ENCODE peak calls at places on chromosomes 3 and 15, in six cellular contexts. X, T, G, B, F and N are unnamed samples.

GRCh38 chr15:43325039-43325438 is 5.3 kb downstream of the LCMT2 start:
- DNase-seq in X (no peak), T (no peak), G (no peak), B (no peak), F (no peak), N (no peak)

GRCh38 chr3:42226470-42227425 is 39.2 kb downstream of the CCK start:
- DNase-seq in X (no peak), T (no peak), G (no peak), B (peak; percentile 41), F (no peak), N (no peak)

GRCh38 chr3:16253601-16254000 is 11.1 kb downstream of the DPH3 start:
- DNase-seq in X (no peak), T (no peak), G (no peak), B (peak; percentile 73), F (no peak), N (no peak)

GRCh38 chr3:105801397-105801796 is 67.4 kb downstream of the CBLB start:
- DNase-seq in X (no peak), T (no peak), G (no peak), B (no peak), F (no peak), N (no peak)

GRCh38 chr15:39127151-39127815 is 453.6 kb upstream of the THBS1 start:
- DNase-seq in X (no peak), T (no peak), G (peak; percentile 32), B (peak; percentile 31), F (no peak), N (no peak)

GRCh38 chr15:67882487-67883227 is 42.8 kb upstream of the RNU6-1 start:
- DNase-seq in X (no peak), T (peak; percentile 82), G (no peak), B (peak; percentile 44), F (no peak), N (peak; percentile 79)

GRCh38 chr15:41772720-41773331 is 1.5 kb upstream of the MAPKBP1 start:
- DNase-seq in X (peak; percentile 28), T (no peak), G (peak; percentile 79), B (peak; percentile 73), F (peak; percentile 74), N (peak; percentile 91)

GRCh38 chr3:99895106-99895705 is 77.5 kb downstream of the CMSS1 start:
- DNase-seq in X (no peak), T (no peak), G (no peak), B (peak; percentile 40), F (no peak), N (no peak)

GRCh38 chr3:38634133-38634532 is 15.4 kb downstream of the SCN5A start:
- DNase-seq in X (no peak), T (no peak), G (peak; percentile 88), B (peak; percentile 37), F (no peak), N (no peak)

GRCh38 chr15:57947781-57948180 is 117.7 kb downstream of the ALDH1A2 start:
- DNase-seq in X (no peak), T (no peak), G (no peak), B (no peak), F (no peak), N (no peak)

GRCh38 chr3:5442106-5442785 is 254.7 kb downstream of the EDEM1 start:
- DNase-seq in X (no peak), T (no peak), G (peak; percentile 33), B (peak; percentile 1), F (no peak), N (no peak)

GRCh38 chr3:171393032-171393744 is 67.0 kb downstream of the TNIK start:
- DNase-seq in X (peak; percentile 57), T (no peak), G (no peak), B (peak; percentile 67), F (no peak), N (no peak)

GRCh38 chr3:31392568-31392967 is 140.2 kb upstream of the STT3B start:
- DNase-seq in X (no peak), T (no peak), G (no peak), B (no peak), F (no peak), N (no peak)

GRCh38 chr3:11071096-11071755 is 78.7 kb downstream of the SLC6A1 start:
- DNase-seq in X (no peak), T (no peak), G (no peak), B (no peak), F (no peak), N (no peak)

GRCh38 chr3:53258600-53259426 is 3.0 kb upstream of the TKT start:
- DNase-seq in X (peak; percentile 86), T (no peak), G (no peak), B (no peak), F (no peak), N (no peak)

GRCh38 chr15:101122266-101122665 is 129.6 kb downstream of the CHSY1 start:
- DNase-seq in X (no peak), T (no peak), G (no peak), B (no peak), F (no peak), N (no peak)

GRCh38 chr3:175075269-175075668 is 216.1 kb downstream of the NAALADL2 start:
- DNase-seq in X (no peak), T (no peak), G (no peak), B (peak; percentile 43), F (no peak), N (no peak)

GRCh38 chr15:98776607-98777281 is 128.4 kb downstream of the IGF1R start:
- DNase-seq in X (no peak), T (peak; percentile 84), G (peak; percentile 95), B (peak; percentile 76), F (peak; percentile 54), N (no peak)

GRCh38 chr3:124768812-124769211 is 38.6 kb downstream of the UMPS start:
- DNase-seq in X (no peak), T (no peak), G (peak; percentile 37), B (no peak), F (peak; percentile 30), N (no peak)